ENCODE peak calls at places on chromosomes 2 and 18, in six cellular contexts. L is NB4, Q is BE2C, R is right atrium auricular region, E is transverse colon, Z is fibroblast of the aortic adventitia. M is an unnamed sample.

GRCh38 chr18:42533010-42533409 is 578.0 kb downstream of the PIK3C3 start:
- DNase-seq in L (no peak), Q (no peak), R (no peak), E (no peak), Z (no peak), M (no peak)

GRCh38 chr2:42613281-42614064 is 45.0 kb downstream of the MTA3 start:
- DNase-seq in L (no peak), Q (no peak), R (no peak), E (no peak), Z (peak; percentile 28), M (no peak)

GRCh38 chr2:238658054-238658407 is 189.9 kb upstream of the TWIST2 start:
- DNase-seq in L (no peak), Q (no peak), R (no peak), E (no peak), Z (no peak), M (no peak)

GRCh38 chr2:143975216-143975615 is 544.7 kb downstream of the ZEB2 start:
- DNase-seq in L (no peak), Q (no peak), R (no peak), E (no peak), Z (no peak), M (no peak)

GRCh38 chr18:74623047-74623816 is 25.6 kb downstream of the ZNF407 start:
- DNase-seq in L (peak; percentile 8), Q (no peak), R (no peak), E (no peak), Z (peak; percentile 28), M (no peak)

GRCh38 chr18:78736015-78736690 is 243.5 kb upstream of the SALL3 start:
- DNase-seq in L (no peak), Q (no peak), R (no peak), E (no peak), Z (no peak), M (no peak)

GRCh38 chr2:197121756-197122385 is 188.7 kb downstream of the ANKRD44 start:
- DNase-seq in L (no peak), Q (no peak), R (no peak), E (no peak), Z (no peak), M (no peak)

GRCh38 chr2:105950521-105951389 is 206.0 kb downstream of the NCK2 start:
- DNase-seq in L (no peak), Q (no peak), R (no peak), E (no peak), Z (no peak), M (no peak)

GRCh38 chr2:196274387-196274809 is 103.0 kb upstream of the STK17B start:
- DNase-seq in L (peak; percentile 42), Q (peak; percentile 16), R (no peak), E (peak; percentile 36), Z (peak; percentile 48), M (no peak)

GRCh38 chr2:10555810-10556111 is 107.6 kb upstream of the ODC1 start:
- DNase-seq in L (no peak), Q (no peak), R (no peak), E (no peak), Z (no peak), M (no peak)

DNA sequence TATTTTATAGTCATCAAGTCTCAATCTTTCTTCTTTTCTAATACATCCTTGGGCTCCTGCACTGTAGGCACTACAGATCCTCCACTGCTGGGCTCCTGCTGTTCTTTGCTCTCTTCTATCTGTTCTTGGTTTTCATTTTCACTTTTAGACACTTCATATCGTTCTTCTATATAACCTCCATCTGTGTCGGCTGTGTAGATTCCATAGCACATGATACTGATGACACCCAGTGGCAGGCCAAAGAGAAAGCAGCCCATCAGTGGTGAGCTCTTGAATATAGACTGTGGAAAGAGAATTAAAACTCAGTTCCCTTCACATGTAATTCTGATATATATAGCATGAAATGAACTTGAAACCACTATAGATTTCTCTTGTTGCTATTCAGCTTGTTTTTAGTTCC is 38.0 kb downstream of the TMX3 start:
- DNase-seq in L (no peak), Q (no peak), R (no peak), E (no peak), Z (peak; percentile 46), M (no peak)
- TF ChIP-seq CTCF in L (no peak), Q (no peak), R (no peak), E (no peak), Z (peak; percentile 25), M (peak; percentile 29)

GRCh38 chr18:22282311-22283235 is 113.2 kb downstream of the GATA6 start:
- DNase-seq in L (peak; percentile 87), Q (no peak), R (no peak), E (no peak), Z (peak; percentile 73), M (no peak)

GRCh38 chr18:22283397-22283796 is 114.0 kb downstream of the GATA6 start:
- DNase-seq in L (no peak), Q (no peak), R (no peak), E (no peak), Z (peak; percentile 12), M (no peak)

GRCh38 chr18:22284581-22285230 is 115.3 kb downstream of the GATA6 start:
- DNase-seq in L (no peak), Q (no peak), R (no peak), E (no peak), Z (no peak), M (no peak)

GRCh38 chr18:22286576-22286975 is 117.2 kb downstream of the GATA6 start:
- DNase-seq in L (no peak), Q (no peak), R (peak; percentile 75), E (peak; percentile 82), Z (peak; percentile 71), M (no peak)

DNA sequence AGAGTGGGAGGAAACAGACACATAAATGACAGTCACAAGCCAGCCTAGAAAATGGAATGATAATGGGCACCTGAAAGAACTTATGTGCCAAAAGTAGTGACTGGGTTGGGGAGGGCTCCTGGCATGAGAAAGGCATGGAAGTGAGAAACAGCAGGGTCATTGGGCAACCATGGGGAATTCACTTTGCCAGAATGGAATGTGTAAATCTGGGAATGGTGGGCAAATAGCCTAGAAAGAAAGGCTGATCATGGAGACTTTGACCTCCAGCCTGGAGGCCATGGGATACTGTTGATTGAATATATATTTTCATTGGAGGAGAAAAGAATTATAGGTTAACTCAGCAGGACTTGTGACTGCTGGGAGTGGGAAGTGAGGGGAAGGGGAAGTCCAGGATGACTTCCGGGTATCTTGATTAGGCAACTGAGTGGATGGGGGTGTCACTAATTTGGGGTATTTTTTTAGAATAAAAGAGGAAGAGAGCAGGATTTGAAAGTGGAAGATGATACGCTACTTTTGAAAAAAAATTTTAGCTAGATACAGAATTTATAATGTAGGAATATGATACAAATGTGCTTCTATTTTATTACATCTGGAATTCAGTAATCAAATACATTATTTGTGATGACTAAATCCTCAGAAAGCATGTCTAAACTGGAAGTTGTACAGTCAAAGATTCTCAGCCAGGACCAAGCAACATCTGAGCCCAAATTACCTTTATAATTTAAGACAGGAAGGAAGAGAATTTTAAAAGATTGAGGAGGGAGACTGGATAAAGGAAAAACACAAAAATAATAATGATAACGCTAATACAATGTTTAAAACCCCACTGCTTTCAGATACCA is 116.1 kb downstream of the GATA6 start:
- DNase-seq in L (peak; percentile 14), Q (no peak), R (no peak), E (no peak), Z (peak; percentile 49), M (no peak)
- TF ChIP-seq CTCF in L (no peak), Q (no peak), R (no peak), E (no peak), Z (no peak), M (no peak)

GRCh38 chr2:84314901-84315330 is 144.2 kb downstream of the SUCLG1 start:
- DNase-seq in L (peak; percentile 80), Q (peak; percentile 77), R (peak; percentile 73), E (peak; percentile 89), Z (peak; percentile 75), M (peak; percentile 87)
- TF ChIP-seq CTCF in L (peak; percentile 97), Q (peak; percentile 81), R (peak; percentile 74), E (peak; percentile 81), Z (peak; percentile 97), M (peak; percentile 95)

GRCh38 chr2:1052671-1053270 is 102.1 kb downstream of the SNTG2 start:
- DNase-seq in L (no peak), Q (no peak), R (no peak), E (no peak), Z (peak; percentile 37), M (no peak)

GRCh38 chr2:1049691-1050090 is 99.0 kb downstream of the SNTG2 start:
- DNase-seq in L (no peak), Q (no peak), R (no peak), E (no peak), Z (peak; percentile 35), M (no peak)

GRCh38 chr2:1053781-1054180 is 103.1 kb downstream of the SNTG2 start:
- DNase-seq in L (no peak), Q (no peak), R (no peak), E (no peak), Z (no peak), M (no peak)

GRCh38 chr2:1051585-1051984 is 100.9 kb downstream of the SNTG2 start:
- DNase-seq in L (no peak), Q (no peak), R (no peak), E (no peak), Z (no peak), M (no peak)

GRCh38 chr2:1051075-1051474 is 100.4 kb downstream of the SNTG2 start:
- DNase-seq in L (no peak), Q (no peak), R (no peak), E (no peak), Z (peak; percentile 3), M (no peak)
- TF ChIP-seq CTCF in L (no peak), Q (peak; percentile 41), R (no peak), E (no peak), Z (no peak), M (peak; percentile 58)

GRCh38 chr2:184072470-184072869 is 525.9 kb upstream of the ZNF804A start:
- DNase-seq in L (no peak), Q (no peak), R (no peak), E (no peak), Z (no peak), M (no peak)

GRCh38 chr2:184067502-184067901 is 530.8 kb upstream of the ZNF804A start:
- DNase-seq in L (peak; percentile 16), Q (peak; percentile 6), R (no peak), E (no peak), Z (no peak), M (no peak)
- TF ChIP-seq CTCF in L (no peak), Q (peak; percentile 52), R (no peak), E (no peak), Z (no peak), M (no peak)

DNA sequence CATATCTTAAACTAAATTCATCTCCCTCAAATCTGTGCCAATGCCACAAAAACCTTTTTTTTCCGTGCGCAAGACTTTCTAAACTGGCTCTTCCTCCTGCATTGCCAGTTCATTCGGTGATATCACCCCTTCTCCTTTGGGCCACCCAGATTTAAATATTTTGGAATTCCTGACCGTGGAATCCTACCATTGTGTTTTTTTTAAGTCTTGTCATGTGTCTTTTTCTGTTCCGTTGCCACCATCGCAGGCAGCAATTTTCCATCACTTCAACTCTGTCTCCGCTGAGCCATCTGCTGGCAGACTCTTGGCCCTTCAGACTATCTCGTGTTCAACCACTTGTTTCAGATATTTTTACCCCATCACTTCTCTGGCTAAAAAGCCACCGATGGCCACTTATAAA is 76.9 kb upstream of the ZNF532 start:
- DNase-seq in L (no peak), Q (no peak), R (no peak), E (no peak), Z (no peak), M (no peak)
- TF ChIP-seq CTCF in L (no peak), Q (no peak), R (no peak), E (no peak), Z (no peak), M (peak; percentile 19)

GRCh38 chr2:100228967-100229366 is 86.6 kb upstream of the AFF3 start:
- DNase-seq in L (no peak), Q (no peak), R (no peak), E (no peak), Z (no peak), M (no peak)
- TF ChIP-seq CTCF in L (no peak), Q (no peak), R (no peak), E (no peak), Z (no peak), M (peak; percentile 60)

M was measured in type B pancreatic cell.